ENCODE peak calls at places on chromosomes 5 and 9, in five cellular contexts. V is GM13976, C is cardiac fibroblast, R is AG04450, O is AG09309. Y is an unnamed sample.

GRCh38 chr5:173094012-173094661 is 38.0 kb downstream of the CREBRF start:
- DNase-seq in V (no peak), O (peak; percentile 29), C (peak; percentile 85), R (peak; percentile 48), Y (peak; percentile 76)

GRCh38 chr9:34511160-34511513 is 11.7 kb downstream of the ENHO start:
- DNase-seq in V (no peak), R (no peak), C (no peak), O (no peak), Y (no peak)

GRCh38 chr9:125755340-125755739 is 8.2 kb downstream of the PBX3 start:
- DNase-seq in V (no peak), C (no peak), O (no peak), R (no peak), Y (peak; percentile 35)

GRCh38 chr5:141382469-141383294 is at the start of gene PCDHGA7:
- DNase-seq in R (no peak), V (peak; percentile 48), C (peak; percentile 48), O (no peak), Y (no peak)

GRCh38 chr5:39518516-39518915 is 93.7 kb upstream of the DAB2 start:
- DNase-seq in C (peak; percentile 90), O (peak; percentile 84), V (no peak), R (peak; percentile 68), Y (peak; percentile 98)

GRCh38 chr9:16625106-16625505 is 245.4 kb downstream of the BNC2 start:
- DNase-seq in V (no peak), C (no peak), R (no peak), O (no peak), Y (no peak)

GRCh38 chr5:41509399-41510175 is 814 bp downstream of the PLCXD3 start:
- DNase-seq in V (no peak), C (no peak), R (no peak), O (no peak), Y (no peak)

GRCh38 chr9:90018688-90019087 is 413.9 kb downstream of the GADD45G start:
- DNase-seq in O (no peak), C (no peak), R (no peak), V (no peak), Y (no peak)

GRCh38 chr5:174490717-174491116 is 233.7 kb upstream of the MSX2 start:
- DNase-seq in R (no peak), V (no peak), C (no peak), O (no peak), Y (no peak)

GRCh38 chr5:84603557-84604185 is 219.0 kb upstream of the EDIL3 start:
- DNase-seq in C (peak; percentile 66), O (peak; percentile 51), R (peak; percentile 74), V (no peak), Y (peak; percentile 98)

GRCh38 chr9:91946825-91947224 is 3.2 kb downstream of the ROR2 start:
- DNase-seq in C (no peak), O (no peak), V (no peak), R (no peak), Y (no peak)

GRCh38 chr9:110886832-110887231 is 151.4 kb downstream of the LPAR1 start:
- DNase-seq in C (peak; percentile 62), V (no peak), R (no peak), O (no peak), Y (no peak)

GRCh38 chr5:139710370-139711066 is 62.4 kb downstream of the CXXC5 start:
- DNase-seq in C (peak; percentile 79), R (no peak), O (no peak), V (peak; percentile 82), Y (no peak)

GRCh38 chr5:31605920-31606319 is 33.0 kb upstream of the PDZD2 start:
- DNase-seq in C (no peak), O (no peak), R (no peak), V (no peak), Y (no peak)

GRCh38 chr5:59193616-59194319 is 610.9 kb downstream of the RAB3C start:
- DNase-seq in R (no peak), O (peak; percentile 96), V (no peak), C (peak; percentile 92), Y (peak; percentile 41)

GRCh38 chr9:9108641-9109040 is 1309.1 kb upstream of the DMAC1 start:
- DNase-seq in C (no peak), V (no peak), R (no peak), O (no peak), Y (no peak)

GRCh38 chr5:136730426-136730825 is 365.1 kb upstream of the TRPC7 start:
- DNase-seq in V (no peak), C (no peak), O (no peak), R (no peak), Y (no peak)

GRCh38 chr5:139650689-139651501 is 2.7 kb downstream of the CXXC5 start:
- DNase-seq in C (no peak), O (no peak), V (no peak), R (no peak), Y (no peak)

GRCh38 chr9:123550012-123550411 is 194.0 kb downstream of the CRB2 start:
- DNase-seq in V (no peak), O (no peak), C (no peak), R (no peak), Y (no peak)

GRCh38 chr5:68883441-68883840 is 210.4 kb upstream of the SLC30A5 start:
- DNase-seq in C (no peak), V (no peak), R (no peak), O (no peak), Y (no peak)

GRCh38 chr5:138352722-138353549 is 451 bp downstream of the KDM3B start:
- DNase-seq in R (no peak), V (peak; percentile 82), O (no peak), C (peak; percentile 63), Y (no peak)

GRCh38 chr9:109939698-109940342 is 159.8 kb downstream of the PALM2AKAP2 start:
- DNase-seq in V (no peak), R (no peak), O (no peak), C (no peak), Y (no peak)

GRCh38 chr5:1402611-1403255 is 42.5 kb downstream of the SLC6A3 start:
- DNase-seq in R (no peak), C (no peak), O (no peak), V (no peak), Y (no peak)

GRCh38 chr5:1406681-1407640 is 38.3 kb downstream of the SLC6A3 start:
- DNase-seq in O (no peak), R (no peak), C (no peak), V (no peak), Y (no peak)

GRCh38 chr5:1404062-1404461 is 41.2 kb downstream of the SLC6A3 start:
- DNase-seq in V (no peak), R (no peak), C (no peak), O (no peak), Y (no peak)

GRCh38 chr5:1405121-1405520 is 40.1 kb downstream of the SLC6A3 start:
- DNase-seq in R (no peak), O (no peak), C (no peak), V (no peak), Y (no peak)

DNA sequence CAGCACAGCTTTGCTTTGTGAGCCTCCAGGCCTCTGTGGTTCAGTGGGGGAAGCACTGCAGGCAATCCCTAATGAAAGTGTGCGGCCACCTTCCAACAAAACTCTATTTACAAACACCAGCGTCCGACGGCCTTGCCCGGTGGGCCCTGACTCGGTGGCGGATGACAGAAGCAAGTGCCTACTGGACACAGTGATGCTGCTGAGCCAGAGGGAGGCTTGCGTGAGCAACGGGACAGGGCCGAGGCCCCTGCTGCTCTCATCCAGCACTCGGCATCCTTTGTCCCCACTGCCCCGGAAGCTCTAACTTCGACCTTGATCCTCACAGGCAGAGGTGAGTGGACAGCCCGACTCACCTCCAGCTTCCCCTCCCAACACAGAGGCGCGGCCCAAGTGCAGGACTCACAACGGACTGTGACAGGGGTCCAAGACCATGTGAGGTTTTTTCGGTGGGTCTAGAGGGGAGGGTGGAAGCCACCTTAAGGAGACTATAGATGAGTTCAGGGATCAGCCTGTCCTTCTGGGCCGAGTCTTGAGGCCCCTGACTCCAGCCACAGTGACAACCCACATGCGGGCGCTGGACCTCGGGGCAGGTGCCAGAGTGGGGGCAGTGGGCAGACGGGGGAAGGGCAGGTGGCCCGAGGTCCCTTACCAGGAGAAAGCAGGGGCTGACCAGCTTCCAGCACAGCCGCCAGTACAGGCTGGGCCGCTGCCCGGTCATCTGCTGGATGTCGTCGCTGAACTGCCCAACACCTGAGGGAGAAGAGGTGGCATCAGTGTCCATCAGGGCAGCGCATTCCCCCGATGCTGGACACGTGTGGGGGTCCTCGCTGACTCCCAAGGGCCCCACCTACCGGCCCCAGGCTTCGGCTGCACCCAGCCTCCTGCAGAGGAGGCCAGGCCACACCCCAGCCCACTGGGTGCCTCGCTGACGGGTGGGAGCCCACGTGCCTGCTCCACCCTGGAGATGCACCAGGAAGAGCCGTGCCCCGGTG is 39.4 kb downstream of the SLC6A3 start:
- DNase-seq in C (no peak), V (no peak), O (no peak), R (no peak), Y (no peak)
- TF ChIP-seq CTCF in C (no peak), V (no peak), O (no peak), R (no peak), Y (no peak)

DNA sequence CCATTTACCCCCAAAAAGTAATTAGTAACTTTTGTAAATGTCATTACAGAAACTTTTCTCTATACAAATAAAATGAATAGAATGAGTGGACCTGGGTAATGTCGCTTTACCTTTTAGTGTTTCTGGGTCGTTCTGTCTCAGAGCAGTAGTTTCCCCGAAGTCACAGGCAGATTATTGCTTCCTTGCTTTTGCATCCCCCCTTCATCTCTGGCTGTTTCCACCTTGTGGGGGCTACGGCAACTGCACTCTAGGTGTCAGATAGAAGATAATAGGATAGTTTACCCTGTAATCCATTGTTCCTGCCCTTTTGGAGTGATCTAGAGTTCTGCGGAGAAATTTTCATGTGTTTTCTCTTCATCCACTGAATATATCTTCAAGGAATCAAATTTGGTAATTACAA is 68.7 kb downstream of the PRR16 start:
- DNase-seq in O (no peak), C (no peak), V (no peak), R (no peak), Y (no peak)
- TF ChIP-seq CTCF in O (peak; percentile 19), C (peak; percentile 32), V (no peak), R (peak; percentile 49), Y (peak; percentile 57)

GRCh38 chr5:148221510-148221909 is 16.8 kb upstream of the MARCOL start:
- DNase-seq in C (no peak), R (no peak), O (no peak), V (no peak), Y (no peak)
- TF ChIP-seq CTCF in C (no peak), R (no peak), O (no peak), V (no peak), Y (no peak)

GRCh38 chr9:20616808-20617207 is 5.5 kb downstream of the MLLT3 start:
- DNase-seq in V (no peak), C (no peak), R (no peak), O (no peak), Y (no peak)

GRCh38 chr9:20606637-20607036 is 15.7 kb downstream of the MLLT3 start:
- DNase-seq in O (no peak), C (no peak), V (no peak), R (no peak), Y (no peak)

GRCh38 chr9:20608582-20608981 is 13.7 kb downstream of the MLLT3 start:
- DNase-seq in V (no peak), R (no peak), O (no peak), C (no peak), Y (no peak)

GRCh38 chr9:20614602-20615216 is 7.6 kb downstream of the MLLT3 start:
- DNase-seq in C (no peak), O (no peak), R (no peak), V (no peak), Y (no peak)

DNA sequence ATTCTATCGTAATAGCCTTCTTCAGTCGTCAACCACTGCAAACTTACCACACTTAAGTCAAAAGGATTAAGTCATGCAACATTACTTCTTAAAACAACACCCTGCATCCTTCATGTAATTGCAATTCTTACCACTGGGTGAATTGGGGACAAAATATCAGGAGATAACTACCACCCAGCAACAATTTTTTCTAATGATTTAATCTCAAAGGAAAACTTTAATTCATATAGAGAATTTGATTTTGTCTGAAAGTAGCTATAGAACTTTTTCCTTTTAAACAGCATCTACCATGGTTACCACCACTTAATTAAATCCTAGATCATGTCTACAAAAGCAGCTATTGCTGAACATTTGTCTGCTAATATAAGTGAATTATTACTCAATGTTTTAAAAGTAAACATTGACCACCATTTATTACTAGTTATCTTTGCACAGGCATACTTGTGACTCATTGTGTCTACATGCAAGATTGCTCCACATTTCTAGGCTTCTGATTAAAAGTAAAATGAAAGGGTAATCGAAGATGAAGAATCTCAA is 10.5 kb downstream of the MLLT3 start:
- DNase-seq in O (no peak), R (no peak), V (no peak), C (peak; percentile 74), Y (no peak)
- TF ChIP-seq CTCF in O (peak; percentile 30), R (peak; percentile 57), V (no peak), C (peak; percentile 62), Y (peak; percentile 34)

Y was measured in astrocyte of the cerebellum.